ENCODE peak calls at places on chromosomes 2 and 18, in five cellular contexts. I is activated naive CD8-positive, alpha-beta T cell treated with anti-CD3 and anti-CD28 coated beads for 36 hours; K is GM23338; S is ACHN; A is neural progenitor cell. W is an unnamed sample.

GRCh38 chr2:25912851-25913695 is 34.8 kb upstream of the ASXL2 start:
- DNase-seq in I (no peak), K (peak), S (no peak), A (peak), W (peak)

GRCh38 chr2:215293879-215294278 is 18.0 kb upstream of the ATIC start:
- DNase-seq in I (no peak), K (no peak), S (no peak), A (no peak), W (no peak)

GRCh38 chr2:38978504-38978903 is 88.8 kb downstream of the ARHGEF33 start:
- DNase-seq in I (no peak), K (no peak), S (no peak), A (no peak), W (no peak)

GRCh38 chr2:219603784-219604183 is 6.1 kb downstream of the STK11IP start:
- DNase-seq in I (no peak), K (no peak), S (no peak), A (no peak), W (no peak)

GRCh38 chr2:94984964-94985575 is 40.4 kb upstream of the MAL start:
- DNase-seq in I (no peak), K (no peak), S (peak), A (no peak), W (no peak)

GRCh38 chr18:78751664-78752063 is 228.0 kb upstream of the SALL3 start:
- DNase-seq in I (no peak), K (no peak), S (no peak), A (no peak), W (no peak)

GRCh38 chr2:219689676-219690628 is 62.5 kb downstream of the SLC4A3 start:
- DNase-seq in I (peak), K (peak), S (peak), A (peak), W (peak)

GRCh38 chr2:20563833-20564232 is 87.1 kb downstream of the HS1BP3 start:
- DNase-seq in I (no peak), K (no peak), S (no peak), A (no peak), W (no peak)

GRCh38 chr2:239399404-239399999 is 1.3 kb downstream of the HDAC4 start:
- DNase-seq in I (peak), K (no peak), S (peak), A (peak), W (no peak)

GRCh38 chr2:102891261-102891660 is 129.4 kb downstream of the TMEM182 start:
- DNase-seq in I (no peak), K (no peak), S (no peak), A (no peak), W (no peak)

GRCh38 chr2:35428548-35428947 is 927.0 kb upstream of the CRIM1 start:
- DNase-seq in I (peak), K (peak), S (peak), A (peak), W (peak)

GRCh38 chr2:241225545-241225944 is 37.1 kb downstream of the ANO7 start:
- DNase-seq in I (no peak), K (no peak), S (no peak), A (no peak), W (no peak)

GRCh38 chr2:5020451-5020850 is 671.7 kb upstream of the SOX11 start:
- DNase-seq in I (no peak), K (no peak), S (no peak), A (no peak), W (no peak)

GRCh38 chr2:170396799-170397459 is 219.0 kb downstream of the MYO3B start:
- DNase-seq in I (no peak), K (peak), S (peak), A (no peak), W (no peak)

GRCh38 chr2:128441341-128442052 is 122.8 kb upstream of the HS6ST1 start:
- DNase-seq in I (no peak), K (no peak), S (no peak), A (no peak), W (no peak)

GRCh38 chr2:75243219-75243618 is 43.9 kb upstream of the TACR1 start:
- DNase-seq in I (no peak), K (no peak), S (no peak), A (no peak), W (no peak)

GRCh38 chr2:173109253-173110188 is 33.9 kb downstream of the MAP3K20 start:
- DNase-seq in I (no peak), K (no peak), S (peak), A (no peak), W (no peak)

GRCh38 chr2:198913394-198914152 is 544.2 kb downstream of the SATB2 start:
- DNase-seq in I (no peak), K (no peak), S (no peak), A (no peak), W (no peak)

GRCh38 chr18:44696892-44697291 is 16.2 kb downstream of the SETBP1 start:
- DNase-seq in I (no peak), K (no peak), S (no peak), A (peak), W (no peak)

GRCh38 chr2:240510513-240511210 is 47.1 kb downstream of the ANKMY1 start:
- DNase-seq in I (no peak), K (no peak), S (no peak), A (no peak), W (no peak)

GRCh38 chr2:155176345-155176744 is 477.9 kb downstream of the KCNJ3 start:
- DNase-seq in I (no peak), K (no peak), S (no peak), A (no peak), W (no peak)